ENCODE peak calls at places on chromosomes 6 and 20, in seven cellular contexts. K is K562, H is uterus, V is Peyer's patch, L is right lobe of liver, A is gastrocnemius medialis, E is suprapubic skin. W is an unnamed sample. For H3K4me1, the result is how much of the 10 kb centered on the place peaks cover.

GRCh38 chr20:49578436-49578835 is 10.5 kb upstream of the PTGIS start:
- DNase-seq in K (no peak), H (peak), V (no peak), L (no peak), A (no peak), E (peak), W (no peak)

GRCh38 chr20:4836935-4837334 is 115.2 kb downstream of the PRND start:
- DNase-seq in K (no peak), H (peak), V (no peak), L (no peak), A (no peak), E (no peak), W (peak)

GRCh38 chr6:88374556-88374955 is 208.4 kb upstream of the CNR1 start:
- DNase-seq in K (no peak), H (no peak), V (no peak), L (no peak), A (no peak), E (no peak), W (no peak)

GRCh38 chr6:167279766-167280440 is 11.2 kb upstream of the UNC93A start:
- DNase-seq in K (no peak), H (no peak), V (no peak), L (no peak), A (no peak), E (no peak), W (no peak)

GRCh38 chr6:38349795-38350194 is 289.9 kb downstream of the BTBD9 start:
- DNase-seq in K (no peak), H (no peak), V (no peak), L (no peak), A (no peak), E (no peak), W (no peak)

GRCh38 chr20:1887321-1887720 is 7.9 kb upstream of the SIRPA start:
- DNase-seq in K (no peak), H (no peak), V (no peak), L (no peak), A (peak), E (no peak), W (no peak)

GRCh38 chr6:168268755-168269154 is 50.8 kb downstream of the DACT2 start:
- DNase-seq in K (no peak), H (no peak), V (no peak), L (no peak), A (no peak), E (no peak), W (no peak)

GRCh38 chr20:39885975-39886649 is 802.9 kb downstream of the MAFB start:
- DNase-seq in K (no peak), H (peak), V (no peak), L (peak), A (peak), E (peak), W (peak)

GRCh38 chr6:27667016-27667415 is 194.1 kb upstream of the ZNF184 start:
- DNase-seq in K (peak), H (no peak), V (no peak), L (no peak), A (no peak), E (no peak), W (no peak)

GRCh38 chr6:4603291-4603690 is 172.9 kb upstream of the CDYL start:
- DNase-seq in K (no peak), H (no peak), V (no peak), L (no peak), A (peak), E (peak), W (peak)

GRCh38 chr6:170295519-170296422 is 4.9 kb upstream of the DLL1 start:
- DNase-seq in K (peak), H (no peak), V (peak), L (peak), A (no peak), E (no peak), W (no peak)

GRCh38 chr20:11850901-11851300 is 66.8 kb upstream of the BTBD3 start:
- DNase-seq in K (no peak), H (no peak), V (no peak), L (no peak), A (no peak), E (no peak), W (no peak)

GRCh38 chr6:42259286-42259685 is 41.6 kb upstream of the MRPS10 start:
- DNase-seq in K (no peak), H (no peak), V (no peak), L (no peak), A (no peak), E (no peak), W (no peak)

GRCh38 chr6:148509789-148510581 is 167.3 kb downstream of the SASH1 start:
- DNase-seq in K (no peak), H (peak), V (no peak), L (no peak), A (peak), E (peak), W (peak)

GRCh38 chr6:148521586-148521985 is 178.9 kb downstream of the SASH1 start:
- DNase-seq in K (no peak), H (no peak), V (no peak), L (no peak), A (no peak), E (no peak), W (no peak)

DNA sequence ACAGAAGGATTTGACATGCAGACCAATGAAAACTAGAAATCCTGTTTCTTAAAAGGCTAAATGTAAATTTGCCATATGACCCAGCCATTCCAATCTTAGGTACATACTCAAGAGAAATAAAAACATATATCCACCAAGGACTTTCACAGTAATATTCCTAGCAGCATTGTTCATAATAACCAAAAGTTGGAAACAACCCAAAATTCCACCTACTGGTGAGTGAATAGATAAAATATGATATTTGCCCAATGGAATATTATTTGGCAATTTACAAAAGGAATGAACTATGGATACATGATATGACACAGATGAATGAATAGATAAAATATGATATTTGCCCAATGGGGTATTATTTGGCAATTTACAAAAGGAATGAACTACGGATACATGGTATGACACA is 22.7 kb downstream of the MTCL3 start:
- DNase-seq in K (no peak), H (no peak), V (no peak), L (no peak), A (no peak), E (no peak), W (no peak)
- TF ChIP-seq CTCF in K (no peak), H (no peak), V (no peak), L (no peak), A (no peak), E (no peak), W (no peak)

GRCh38 chr20:17601957-17602356 is 32.1 kb downstream of the DSTN start:
- DNase-seq in K (no peak), H (no peak), V (no peak), L (no peak), A (no peak), E (no peak), W (no peak)
- H3K27ac ChIP-seq in K (no peak), H (no peak), V (no peak), L (no peak), A (no peak), E (no peak), W (no peak)

GRCh38 chr20:21315138-21315537 is 12.0 kb downstream of the XRN2 start:
- DNase-seq in K (no peak), H (no peak), V (no peak), L (no peak), A (no peak), E (no peak), W (no peak)
- H3K4me1 ChIP-seq in K (under half), H (under half), V (under half), L (under half), A (under half), E (under half), W (under half)

DNA sequence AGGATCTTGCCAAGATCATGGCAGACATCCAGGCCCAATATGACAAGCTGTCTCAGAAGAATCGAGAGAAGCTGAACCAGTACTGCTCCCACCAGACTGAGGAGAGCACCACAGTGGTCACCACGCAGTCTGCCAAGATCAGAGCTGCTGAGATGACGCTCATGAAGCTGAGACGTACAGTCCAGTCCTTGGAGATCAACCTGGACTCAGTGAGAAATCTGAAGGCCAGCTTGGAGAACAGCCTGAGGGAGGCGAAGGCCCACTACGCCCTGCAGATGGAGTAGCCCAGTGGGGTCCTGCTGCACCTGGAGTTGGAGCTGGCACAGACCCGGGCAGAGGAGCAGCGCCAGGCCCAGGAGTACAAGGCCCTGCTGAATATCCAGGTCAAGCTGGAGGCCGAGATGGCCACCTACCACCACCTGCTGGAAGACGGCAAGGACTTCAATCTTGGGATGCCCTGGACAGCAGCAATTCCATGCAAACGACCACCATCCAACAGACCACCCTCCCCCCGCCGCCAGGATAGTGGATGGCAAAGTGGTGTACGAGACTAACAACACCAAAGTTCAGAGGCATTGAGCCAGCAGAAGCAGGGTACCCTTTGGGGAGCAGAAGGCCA is 44.7 kb upstream of the GRM4 start:
- DNase-seq in K (no peak), H (no peak), V (no peak), L (no peak), A (no peak), E (peak), W (no peak)
- TF ChIP-seq CTCF in K (peak), H (no peak), V (no peak), L (no peak), A (no peak), E (no peak), W (no peak)

GRCh38 chr6:15444881-15445280 is 199.0 kb downstream of the JARID2 start:
- DNase-seq in K (no peak), H (no peak), V (no peak), L (no peak), A (no peak), E (no peak), W (no peak)

GRCh38 chr6:15447546-15448232 is 201.8 kb downstream of the JARID2 start:
- DNase-seq in K (no peak), H (no peak), V (no peak), L (no peak), A (no peak), E (no peak), W (no peak)

GRCh38 chr6:15451738-15452137 is 205.9 kb downstream of the JARID2 start:
- DNase-seq in K (no peak), H (no peak), V (no peak), L (no peak), A (no peak), E (no peak), W (no peak)

GRCh38 chr6:15452182-15452941 is 206.5 kb downstream of the JARID2 start:
- DNase-seq in K (no peak), H (no peak), V (no peak), L (no peak), A (no peak), E (no peak), W (no peak)

DNA sequence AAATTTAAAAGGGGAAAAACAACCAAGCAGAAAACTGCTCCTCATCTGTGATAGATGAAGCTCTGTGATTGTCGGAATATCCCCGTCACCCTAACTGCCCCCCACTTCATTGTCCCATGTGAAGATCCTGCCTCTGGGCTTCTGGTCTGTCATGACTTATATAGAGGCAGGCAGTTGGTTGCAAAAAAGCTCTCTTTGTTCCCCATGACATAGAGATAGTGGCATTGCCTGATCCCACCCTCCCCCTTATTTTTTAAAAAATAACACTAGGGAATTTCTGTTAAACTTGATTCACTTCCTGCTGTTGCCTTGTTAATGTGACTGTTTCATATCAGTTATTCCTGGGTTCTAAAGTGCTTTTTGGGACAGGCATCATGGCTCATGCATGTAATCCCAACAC is 203.1 kb downstream of the JARID2 start:
- DNase-seq in K (no peak), H (no peak), V (no peak), L (no peak), A (no peak), E (no peak), W (no peak)
- H3K27ac ChIP-seq in K (no peak), H (no peak), V (no peak), L (no peak), A (no peak), E (no peak), W (no peak)

GRCh38 chr6:151760486-151760885 is 47.0 kb upstream of the ESR1 start:
- DNase-seq in K (no peak), H (no peak), V (no peak), L (no peak), A (no peak), E (no peak), W (no peak)
- H3K4me1 ChIP-seq in K (under half), H (under half), V (under half), L (under half), A (under half), E (under half), W (under half)

GRCh38 chr6:30914076-30914853 is at the start of gene VARS2:
- DNase-seq in K (peak), H (peak), V (peak), L (peak), A (peak), E (peak), W (peak)
- TF ChIP-seq CTCF in K (peak), H (peak), V (peak), L (peak), A (peak), E (peak), W (peak)

DNA sequence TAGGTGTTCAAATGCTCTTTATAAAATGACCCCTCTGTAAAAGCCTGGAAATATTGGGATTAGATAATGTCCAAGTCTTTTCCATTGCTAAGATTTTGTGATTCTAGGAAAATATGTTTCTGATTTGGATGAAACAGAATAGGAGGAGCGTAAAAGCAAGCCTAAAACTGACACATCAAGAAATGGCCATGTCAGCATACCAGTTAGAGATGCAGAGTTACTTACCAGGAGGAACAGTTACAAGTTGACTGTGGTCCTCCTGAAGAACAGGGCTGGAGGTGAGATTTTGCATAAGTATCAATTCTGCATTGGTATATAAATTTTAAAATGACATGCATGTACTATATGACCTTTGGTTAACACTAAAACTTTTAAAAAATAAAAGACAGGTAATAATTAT is 35.3 kb downstream of the EYA2 start:
- DNase-seq in K (no peak), H (no peak), V (no peak), L (no peak), A (no peak), E (no peak), W (no peak)
- H3K27ac ChIP-seq in K (no peak), H (no peak), V (no peak), L (no peak), A (no peak), E (no peak), W (no peak)